ENCODE peak calls at places on chromosome 5, in nine cellular contexts. T is AG09319; W is progenitor cell of endocrine pancreas; N is stomach; L is psoas muscle; H is CD4-positive, alpha-beta T cell; R is endothelial cell; U is transverse colon; I is PC-3. P is an unnamed sample.

GRCh38 chr5:93512799-93513198 is 68.2 kb downstream of the NR2F1-AS1 start:
- DNase-seq in W (no peak), N (no peak), L (no peak), R (no peak), T (no peak), I (peak), H (no peak), U (no peak), P (no peak)

GRCh38 chr5:177433658-177434217 is 7.3 kb downstream of the GRK6 start:
- DNase-seq in I (no peak), R (no peak), T (no peak), U (no peak), H (no peak), L (peak), W (no peak), N (no peak), P (no peak)

GRCh38 chr5:129284010-129284409 is 176.1 kb upstream of the ADAMTS19 start:
- DNase-seq in N (no peak), R (no peak), U (no peak), I (no peak), H (no peak), T (no peak), L (no peak), W (no peak), P (no peak)

GRCh38 chr5:38453506-38453905 is 102.9 kb downstream of the LIFR start:
- DNase-seq in W (no peak), R (no peak), I (no peak), N (no peak), L (no peak), H (peak), T (no peak), U (no peak), P (no peak)

GRCh38 chr5:111747336-111747735 is 9.7 kb downstream of the NREP start:
- DNase-seq in U (no peak), I (peak), T (no peak), R (no peak), W (no peak), L (no peak), H (no peak), N (no peak), P (no peak)

GRCh38 chr5:175347027-175347426 is 97.0 kb downstream of the DRD1 start:
- DNase-seq in W (no peak), H (no peak), L (no peak), I (peak), U (no peak), R (no peak), T (no peak), N (no peak), P (no peak)

GRCh38 chr5:86565197-86565789 is 52.4 kb upstream of the COX7C start:
- DNase-seq in I (no peak), L (no peak), N (no peak), T (no peak), U (no peak), H (no peak), W (no peak), R (no peak), P (no peak)

GRCh38 chr5:39076757-39077475 is 2.7 kb upstream of the RICTOR start:
- DNase-seq in H (no peak), N (no peak), I (peak), L (no peak), R (no peak), T (no peak), U (no peak), W (no peak), P (no peak)

GRCh38 chr5:174310243-174310642 is 264.7 kb downstream of the NSG2 start:
- DNase-seq in I (no peak), H (no peak), L (no peak), R (no peak), W (no peak), N (no peak), T (no peak), U (no peak), P (no peak)

GRCh38 chr5:163565492-163565891 is 60.1 kb downstream of the MAT2B start:
- DNase-seq in T (no peak), U (no peak), L (no peak), R (no peak), I (peak), H (no peak), N (no peak), W (no peak), P (no peak)

GRCh38 chr5:139273572-139274264 is 19.8 kb upstream of the MATR3 start:
- DNase-seq in W (peak), N (peak), I (peak), U (peak), T (peak), R (peak), L (peak), H (peak), P (peak)

GRCh38 chr5:141747152-141747640 is 65.2 kb upstream of the ARAP3 start:
- DNase-seq in W (no peak), U (peak), N (peak), L (peak), R (peak), I (peak), T (no peak), H (no peak), P (peak)

GRCh38 chr5:21613971-21614488 is 1239.1 kb downstream of the CDH12 start:
- DNase-seq in U (no peak), N (no peak), R (no peak), H (no peak), T (no peak), W (no peak), I (peak), L (no peak), P (no peak)

GRCh38 chr5:61332369-61332745 is 299 bp downstream of the ZSWIM6 start:
- DNase-seq in T (no peak), R (no peak), N (peak), W (no peak), U (peak), I (no peak), L (peak), H (peak), P (peak)

GRCh38 chr5:149775785-149776184 is 45.7 kb downstream of the PPARGC1B start:
- DNase-seq in N (no peak), T (no peak), U (no peak), W (no peak), H (no peak), R (no peak), L (no peak), I (peak), P (peak)

GRCh38 chr5:34609951-34610431 is 46.1 kb upstream of the RAI14 start:
- DNase-seq in H (no peak), I (peak), N (no peak), U (no peak), W (no peak), R (no peak), L (no peak), T (no peak), P (no peak)

GRCh38 chr5:111628901-111629300 is 116.6 kb upstream of the STARD4 start:
- DNase-seq in N (no peak), R (no peak), W (no peak), I (no peak), U (no peak), H (no peak), L (no peak), T (no peak), P (no peak)

GRCh38 chr5:50745221-50745620 is 78.8 kb downstream of the PARP8 start:
- DNase-seq in I (no peak), L (no peak), T (no peak), R (no peak), U (no peak), W (no peak), H (no peak), N (no peak), P (no peak)

GRCh38 chr5:135190345-135191083 is 156.5 kb upstream of the PITX1 start:
- DNase-seq in T (no peak), U (no peak), H (no peak), N (no peak), I (no peak), L (no peak), R (no peak), W (no peak), P (no peak)

GRCh38 chr5:179262126-179262920 is 82.9 kb downstream of the ADAMTS2 start:
- DNase-seq in L (peak), U (peak), W (no peak), H (no peak), I (no peak), R (no peak), N (peak), T (no peak), P (no peak)

GRCh38 chr5:179260324-179261070 is 84.8 kb downstream of the ADAMTS2 start:
- DNase-seq in U (no peak), N (peak), R (no peak), H (no peak), L (peak), T (no peak), I (no peak), W (no peak), P (no peak)

GRCh38 chr5:179263391-179264052 is 81.7 kb downstream of the ADAMTS2 start:
- DNase-seq in R (no peak), N (peak), W (no peak), U (peak), L (peak), H (no peak), I (no peak), T (no peak), P (no peak)

GRCh38 chr5:179259731-179260323 is 85.4 kb downstream of the ADAMTS2 start:
- DNase-seq in I (no peak), U (no peak), N (peak), L (peak), H (no peak), T (no peak), W (no peak), R (no peak), P (no peak)

GRCh38 chr5:179261301-179262125 is 83.7 kb downstream of the ADAMTS2 start:
- DNase-seq in H (no peak), N (peak), I (peak), W (no peak), U (no peak), R (peak), T (no peak), L (peak), P (no peak)
- TF ChIP-seq CTCF in H (no peak), N (no peak), I (peak), W (peak), U (no peak), R (no peak), T (peak), L (peak), P (no peak)

GRCh38 chr5:88238732-88239131 is 29.9 kb downstream of the TMEM161B start:
- DNase-seq in L (no peak), H (no peak), U (no peak), I (no peak), W (no peak), N (no peak), R (no peak), T (no peak), P (no peak)

GRCh38 chr5:88235828-88236227 is 32.8 kb downstream of the TMEM161B start:
- DNase-seq in H (no peak), U (no peak), N (no peak), W (no peak), L (no peak), R (no peak), T (no peak), I (no peak), P (no peak)

GRCh38 chr5:88236866-88237642 is 31.6 kb downstream of the TMEM161B start:
- DNase-seq in R (no peak), N (no peak), U (no peak), I (peak), H (no peak), W (no peak), L (no peak), T (no peak), P (no peak)

GRCh38 chr5:88230546-88231066 is 38.0 kb downstream of the TMEM161B start:
- DNase-seq in N (no peak), T (no peak), U (no peak), W (no peak), I (no peak), L (no peak), R (no peak), H (no peak), P (no peak)

DNA sequence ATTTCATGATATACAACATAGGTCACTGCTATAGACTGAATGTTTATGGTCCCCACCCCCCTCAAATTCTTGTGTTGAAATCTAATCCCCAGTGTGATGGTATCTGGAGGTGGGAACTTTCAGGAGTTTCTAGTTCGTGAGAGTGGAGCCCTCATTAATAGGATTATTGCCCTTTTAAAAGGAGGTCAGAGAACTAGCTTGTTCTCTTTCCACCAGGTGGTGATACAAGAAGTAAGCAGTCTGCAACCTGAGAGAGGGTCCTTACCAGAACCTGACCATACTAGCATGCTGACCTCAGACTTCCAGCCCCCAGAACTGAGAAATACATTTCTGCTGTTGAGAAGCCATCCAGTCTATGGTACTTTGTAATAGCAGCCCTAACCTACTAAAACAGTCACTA is 33.3 kb downstream of the TMEM161B start:
- DNase-seq in U (no peak), R (no peak), W (no peak), T (no peak), N (no peak), I (no peak), H (no peak), L (no peak), P (no peak)
- TF ChIP-seq CTCF in U (no peak), R (no peak), W (no peak), T (no peak), N (no peak), I (no peak), H (no peak), L (no peak), P (no peak)

DNA sequence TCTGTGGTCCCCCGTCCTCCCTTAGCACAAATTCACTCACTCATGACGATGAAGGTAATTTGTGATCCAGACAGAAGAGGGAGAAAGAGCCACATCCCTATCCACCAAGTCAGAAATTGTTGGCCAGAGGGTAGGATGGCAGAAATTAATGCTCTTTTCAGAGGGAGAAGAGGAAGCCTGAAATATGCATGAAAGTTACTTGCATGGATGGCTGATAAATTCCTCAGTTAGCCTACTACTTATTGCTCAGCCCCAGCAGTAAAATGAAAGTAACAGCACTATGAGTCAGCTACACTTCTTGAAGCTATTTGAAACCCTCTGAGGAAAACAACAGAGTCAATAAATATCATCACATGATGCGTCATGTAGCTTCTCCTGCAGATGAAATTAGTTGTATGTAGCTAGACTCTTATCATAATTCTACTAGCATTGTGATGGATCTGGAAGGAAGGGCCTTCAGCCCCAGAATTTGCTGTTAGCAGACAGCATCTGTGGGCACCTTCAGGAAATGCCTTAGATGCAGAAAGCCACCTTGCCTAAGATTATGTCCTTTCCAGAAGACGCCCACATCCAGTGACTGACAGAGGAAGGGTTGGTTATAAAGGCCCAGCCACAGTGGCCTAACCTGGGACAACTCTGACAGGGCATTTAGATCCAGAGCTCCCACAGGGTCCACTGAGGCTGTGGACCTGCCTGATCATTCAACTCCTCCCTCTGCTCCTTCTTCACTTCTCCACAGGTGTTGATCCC is 81.2 kb upstream of the CCDC112 start:
- DNase-seq in I (peak), N (no peak), T (peak), L (no peak), R (no peak), H (no peak), U (no peak), W (no peak), P (peak)
- TF ChIP-seq CTCF in I (peak), N (no peak), T (peak), L (peak), R (no peak), H (no peak), U (peak), W (no peak), P (no peak)

DNA sequence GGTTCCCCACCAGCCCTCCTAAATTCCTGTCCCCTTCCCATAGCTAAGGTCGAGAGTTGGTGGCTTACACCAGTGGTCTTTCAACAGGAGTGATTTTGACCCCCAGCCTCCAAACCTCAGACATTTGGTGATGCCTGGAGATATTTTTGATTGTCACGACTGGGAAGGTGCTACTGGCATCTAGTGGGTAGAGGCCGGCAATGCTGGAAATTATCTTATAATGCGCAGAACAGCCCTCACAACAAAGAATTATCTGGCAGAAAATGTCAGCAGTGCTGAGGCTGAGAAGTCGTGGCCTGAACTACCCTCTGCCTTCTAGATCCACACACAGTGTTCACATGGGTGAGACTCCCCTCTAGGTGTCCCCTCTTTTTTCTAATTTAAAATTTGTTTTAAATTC is 69.6 kb downstream of the IL31RA start:
- DNase-seq in H (no peak), L (no peak), U (no peak), I (peak), W (no peak), N (no peak), T (no peak), R (no peak), P (peak)
- TF ChIP-seq CTCF in H (no peak), L (no peak), U (no peak), I (peak), W (peak), N (no peak), T (peak), R (no peak), P (peak)

GRCh38 chr5:66864240-66864884 is 268.2 kb downstream of the MAST4 start:
- DNase-seq in R (peak), T (peak), I (peak), N (no peak), U (no peak), H (no peak), L (no peak), W (no peak), P (no peak)
- TF ChIP-seq CTCF in R (peak), T (peak), I (peak), N (no peak), U (no peak), H (peak), L (peak), W (no peak), P (no peak)

GRCh38 chr5:103224118-103224893 is 34.3 kb upstream of the MACIR start:
- DNase-seq in T (no peak), N (no peak), H (peak), W (no peak), I (peak), U (peak), L (no peak), R (peak), P (peak)
- TF ChIP-seq CTCF in T (peak), N (peak), H (peak), W (peak), I (peak), U (peak), L (peak), R (peak), P (peak)

DNA sequence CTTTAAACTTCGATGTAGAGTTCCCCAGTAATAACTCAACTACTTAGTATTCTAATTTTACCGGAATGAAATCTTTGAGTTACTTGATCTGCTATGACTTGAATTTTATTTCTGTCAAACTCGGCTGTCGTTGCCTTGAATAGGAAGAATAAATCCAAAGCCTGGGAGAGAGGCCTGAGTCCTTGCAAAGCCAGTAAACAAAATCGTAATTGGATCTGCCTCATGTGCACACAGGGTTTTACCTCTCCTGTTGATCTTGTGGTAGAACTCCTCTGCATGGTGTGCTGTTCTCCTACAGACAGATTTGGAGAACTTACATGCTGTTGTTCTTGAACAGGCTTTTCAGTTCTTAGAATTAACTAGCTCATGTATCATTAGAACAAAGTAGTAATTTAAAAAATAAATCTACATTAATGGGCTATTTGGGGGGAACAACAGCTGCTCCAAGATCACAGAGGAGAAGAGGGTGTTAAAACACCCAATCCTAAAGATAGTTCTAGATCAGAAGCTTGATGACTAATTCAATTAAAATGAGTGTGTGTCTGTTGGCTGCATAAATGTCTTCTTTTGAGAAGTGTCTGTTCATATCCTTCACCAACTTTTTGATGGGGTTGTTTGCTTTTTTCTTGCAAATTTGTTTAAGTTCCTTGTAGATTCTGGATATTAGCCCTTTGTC is 28.9 kb downstream of the HSPB3 start:
- DNase-seq in R (no peak), U (no peak), W (no peak), H (no peak), N (no peak), T (no peak), I (no peak), L (no peak), P (no peak)
- TF ChIP-seq CTCF in R (no peak), U (no peak), W (no peak), H (no peak), N (no peak), T (no peak), I (no peak), L (no peak), P (no peak)